ENCODE peak calls at places on chromosomes 1 and 21, in five cellular contexts. B is GDM1, J is DMS153, Q is GM20000, L is heart left ventricle. W is an unnamed sample.

GRCh38 chr1:77406661-77407060 is 124.8 kb downstream of the AK5 start:
- DNase-seq in L (no peak), Q (no peak), B (no peak), J (peak; percentile 23), W (no peak)

GRCh38 chr1:245874942-245875580 is 632.0 kb downstream of the SMYD3 start:
- DNase-seq in L (peak; percentile 88), B (no peak), Q (no peak), J (peak; percentile 96), W (no peak)

GRCh38 chr1:33342041-33342723 is 21.3 kb upstream of the A3GALT2 start:
- DNase-seq in L (peak; percentile 54), B (no peak), J (peak; percentile 100), Q (no peak), W (no peak)

GRCh38 chr1:225577243-225577642 is 75.7 kb downstream of the ENAH start:
- DNase-seq in L (no peak), B (no peak), Q (no peak), J (no peak), W (no peak)

GRCh38 chr1:29856663-29857224 is 620.4 kb downstream of the PTPRU start:
- DNase-seq in L (no peak), B (no peak), J (no peak), Q (no peak), W (no peak)

GRCh38 chr1:34745666-34746065 is 9.2 kb upstream of the GJB5 start:
- DNase-seq in B (no peak), J (no peak), Q (no peak), L (no peak), W (no peak)

GRCh38 chr1:229570305-229570704 is 11.8 kb upstream of the ABCB10 start:
- DNase-seq in J (no peak), L (no peak), Q (no peak), B (no peak), W (no peak)

GRCh38 chr1:224114787-224115175 is 870 bp downstream of the FBXO28 start:
- DNase-seq in J (no peak), L (no peak), B (no peak), Q (no peak), W (no peak)

GRCh38 chr1:71345491-71345890 is 264.7 kb upstream of the ZRANB2 start:
- DNase-seq in B (no peak), J (no peak), Q (no peak), L (no peak), W (no peak)

GRCh38 chr1:66480162-66480561 is 53.8 kb upstream of the SGIP1 start:
- DNase-seq in Q (no peak), L (no peak), B (no peak), J (no peak), W (no peak)

GRCh38 chr1:13759072-13759471 is 59.1 kb downstream of the PRDM2 start:
- DNase-seq in J (no peak), B (no peak), Q (no peak), L (no peak), W (no peak)

GRCh38 chr21:23014021-23014420 is 2015.8 kb downstream of the NCAM2 start:
- DNase-seq in J (no peak), L (no peak), Q (no peak), B (no peak), W (no peak)

GRCh38 chr1:165279831-165280351 is 76.6 kb downstream of the LMX1A start:
- DNase-seq in Q (no peak), B (no peak), L (no peak), J (no peak), W (no peak)

GRCh38 chr21:42265229-42265812 is 46.4 kb downstream of the ABCG1 start:
- DNase-seq in L (no peak), Q (no peak), J (no peak), B (no peak), W (no peak)

GRCh38 chr1:230517786-230518185 is 91.7 kb upstream of the PGBD5 start:
- DNase-seq in L (no peak), Q (no peak), B (no peak), J (peak; percentile 83), W (no peak)

GRCh38 chr21:44018813-44019567 is 6.9 kb downstream of the TRAPPC10 start:
- DNase-seq in J (no peak), B (no peak), L (no peak), Q (no peak), W (no peak)

GRCh38 chr1:113904292-113904673 is 316 bp downstream of the AP4B1 start:
- DNase-seq in B (no peak), J (peak; percentile 53), L (no peak), Q (no peak), W (no peak)